ENCODE peak calls at places on chromosomes 6 and 20, in nine cellular contexts. H is Caco-2, Q is HCT116, U is A549, E is IMR-90, O is cardiac fibroblast, Y is foreskin keratinocyte, B is psoas muscle, I is glutamatergic neuron. D is an unnamed sample.

GRCh38 chr6:21527731-21528130 is 65.8 kb upstream of the SOX4 start:
- DNase-seq in Y (no peak), B (no peak), H (no peak), O (no peak), Q (no peak), E (no peak), I (no peak), U (no peak), D (no peak)

GRCh38 chr6:132272776-132273175 is 128.5 kb downstream of the MOXD1 start:
- DNase-seq in Q (no peak), I (no peak), U (no peak), O (no peak), B (no peak), E (no peak), H (no peak), Y (no peak), D (no peak)

GRCh38 chr6:152356659-152357058 is 280.5 kb downstream of the SYNE1 start:
- DNase-seq in H (no peak), Q (peak), U (no peak), I (no peak), Y (peak), O (peak), B (no peak), E (peak), D (no peak)

GRCh38 chr20:38620501-38620900 is 18.9 kb downstream of the ARHGAP40 start:
- DNase-seq in H (no peak), U (no peak), Q (no peak), B (no peak), I (no peak), E (no peak), Y (no peak), O (no peak), D (no peak)

GRCh38 chr6:48747040-48747439 is 636.0 kb upstream of the PTCHD4 start:
- DNase-seq in B (no peak), Y (peak), I (no peak), E (peak), Q (no peak), H (no peak), O (peak), U (no peak), D (no peak)

GRCh38 chr20:50215101-50215500 is 24.5 kb downstream of the CEBPB start:
- DNase-seq in E (peak), I (no peak), Y (no peak), O (peak), Q (no peak), H (no peak), B (no peak), U (no peak), D (no peak)

GRCh38 chr6:89952696-89953095 is 58.4 kb downstream of the GJA10 start:
- DNase-seq in O (peak), E (peak), H (no peak), U (no peak), Y (peak), I (no peak), B (no peak), Q (no peak), D (peak)

GRCh38 chr20:53827292-53827995 is 233.8 kb upstream of the ZNF217 start:
- DNase-seq in H (no peak), Y (no peak), Q (no peak), B (no peak), E (no peak), O (peak), U (no peak), I (no peak), D (no peak)

GRCh38 chr6:21342496-21342895 is 251.1 kb upstream of the SOX4 start:
- DNase-seq in B (no peak), U (no peak), Y (no peak), H (no peak), E (no peak), I (no peak), O (no peak), Q (no peak), D (no peak)

GRCh38 chr6:147322299-147323162 is 118.3 kb downstream of the STXBP5 start:
- DNase-seq in H (no peak), U (no peak), B (no peak), E (peak), Y (peak), I (no peak), Q (no peak), O (peak), D (peak)

GRCh38 chr6:31792741-31793140 is 2.8 kb downstream of the VARS1 start:
- DNase-seq in Y (peak), I (no peak), B (no peak), U (peak), H (no peak), Q (peak), E (peak), O (peak), D (no peak)

GRCh38 chr20:20593447-20594170 is 118.8 kb downstream of the RALGAPA2 start:
- DNase-seq in O (peak), U (peak), Y (peak), B (no peak), Q (peak), E (peak), H (peak), I (peak), D (no peak)
- TF ChIP-seq CTCF in O (peak), U (peak), Y (peak), B (no peak), Q (no peak), E (peak), H (peak), I (peak), D (peak)

DNA sequence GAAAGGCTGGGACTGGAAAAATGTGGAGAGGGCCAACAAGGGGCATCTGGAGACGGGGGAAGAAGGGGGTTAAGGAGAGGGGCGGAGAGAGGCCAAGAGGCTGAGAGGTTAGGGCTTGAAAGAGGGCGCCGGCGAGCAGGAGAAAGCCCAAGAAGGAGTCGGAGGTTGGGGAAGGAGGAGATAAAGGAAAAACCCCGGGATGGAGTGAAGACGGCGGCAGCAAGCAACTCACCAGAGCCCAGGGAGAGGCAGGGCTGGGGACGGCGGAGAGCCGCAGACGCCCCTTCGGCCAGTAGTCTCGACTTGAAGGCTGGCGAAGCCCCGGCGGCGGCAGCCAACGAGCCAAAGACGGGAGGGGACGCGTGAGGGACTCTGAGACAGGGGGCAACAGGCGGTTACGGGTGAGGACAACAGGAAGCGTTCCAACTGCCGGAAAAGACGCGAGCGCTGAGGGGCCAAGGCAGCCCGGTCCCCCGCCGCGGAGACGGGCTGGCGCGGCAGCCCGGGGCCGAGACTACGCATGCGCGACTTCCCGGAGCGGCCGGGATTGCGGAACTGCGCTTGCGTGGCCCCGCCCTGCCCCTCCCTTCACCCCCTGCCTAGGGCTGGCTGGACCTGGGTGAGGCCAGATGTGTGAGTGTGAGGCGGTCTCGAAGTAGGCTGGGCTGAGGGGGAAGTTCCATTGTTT is at the start of gene STK38:
- DNase-seq in Y (peak), H (peak), B (peak), Q (peak), I (peak), U (peak), O (peak), E (peak), D (peak)
- TF ChIP-seq CTCF in Y (peak), H (no peak), B (no peak), Q (no peak), I (no peak), U (peak), O (no peak), E (no peak), D (peak)

DNA sequence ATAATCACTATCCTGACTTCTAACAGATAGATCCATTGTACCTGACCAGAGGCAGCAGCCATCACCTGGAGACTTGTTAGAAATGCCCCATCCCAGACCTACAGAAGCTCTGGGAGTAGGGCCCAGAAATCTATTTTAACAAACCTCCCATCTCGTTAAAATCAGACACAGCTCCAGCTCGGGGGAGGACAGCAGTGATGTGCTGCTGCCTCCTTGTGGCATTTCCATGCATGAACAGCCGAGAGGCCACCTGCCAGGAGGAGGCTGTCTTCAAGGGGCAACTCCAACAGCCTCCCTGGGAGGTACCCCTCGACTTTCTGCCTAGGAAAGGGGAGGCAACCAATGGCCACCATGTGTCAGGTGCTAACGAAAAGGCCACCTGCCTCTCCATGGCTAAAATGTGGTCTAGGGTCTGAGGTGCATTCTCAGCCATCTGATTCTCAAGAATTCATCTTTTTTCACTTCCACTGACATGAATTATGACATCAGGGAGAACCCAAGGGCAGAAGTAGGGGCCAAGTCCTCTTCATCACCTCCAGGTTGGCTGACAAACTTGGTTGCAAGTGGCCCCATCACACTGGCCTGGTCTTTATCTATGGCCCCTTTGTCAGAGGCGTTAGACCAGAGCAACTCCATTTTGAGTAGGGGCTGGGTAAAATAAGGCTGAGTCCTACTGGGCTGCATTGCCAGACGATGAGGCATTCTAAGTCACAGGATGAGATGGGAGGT is 12.2 kb upstream of the KCNK15 start:
- DNase-seq in I (peak), U (peak), O (peak), H (peak), Q (peak), Y (no peak), E (peak), B (peak), D (no peak)
- TF ChIP-seq CTCF in I (peak), U (peak), O (peak), H (peak), Q (peak), Y (peak), E (peak), B (peak), D (peak)

DNA sequence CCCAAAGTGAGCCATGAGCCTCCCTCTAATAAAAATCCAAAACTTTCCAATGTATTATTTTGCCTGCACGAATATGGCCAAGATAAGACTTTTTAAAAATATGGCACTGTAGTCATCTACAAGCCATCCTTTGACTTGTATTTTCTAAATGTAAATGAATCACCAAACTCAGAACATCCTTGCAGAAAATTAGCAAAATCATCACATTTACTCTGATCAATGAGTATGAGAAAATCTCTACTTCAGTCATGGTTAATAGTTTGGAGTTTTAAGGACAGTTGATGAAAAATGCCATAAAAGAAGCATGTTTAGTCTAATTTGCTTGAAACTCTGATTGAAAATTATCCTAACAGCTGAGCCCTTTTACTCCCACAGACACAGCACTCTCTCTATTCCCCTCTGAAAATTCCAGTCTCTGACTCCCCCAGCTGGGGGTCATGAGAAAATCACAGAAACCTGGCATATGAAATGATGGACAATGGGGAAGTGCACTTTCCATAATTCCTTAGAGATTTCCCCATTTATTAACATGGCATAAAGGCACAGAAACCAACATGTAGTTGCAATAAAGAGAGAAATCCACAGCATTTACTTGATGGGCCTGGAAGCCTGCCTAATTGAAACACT is 214.1 kb downstream of the WDR27 start:
- DNase-seq in H (no peak), B (no peak), U (no peak), Y (no peak), Q (no peak), E (peak), O (peak), I (no peak), D (no peak)
- TF ChIP-seq CTCF in H (no peak), B (no peak), U (no peak), Y (peak), Q (no peak), E (peak), O (no peak), I (no peak), D (no peak)

DNA sequence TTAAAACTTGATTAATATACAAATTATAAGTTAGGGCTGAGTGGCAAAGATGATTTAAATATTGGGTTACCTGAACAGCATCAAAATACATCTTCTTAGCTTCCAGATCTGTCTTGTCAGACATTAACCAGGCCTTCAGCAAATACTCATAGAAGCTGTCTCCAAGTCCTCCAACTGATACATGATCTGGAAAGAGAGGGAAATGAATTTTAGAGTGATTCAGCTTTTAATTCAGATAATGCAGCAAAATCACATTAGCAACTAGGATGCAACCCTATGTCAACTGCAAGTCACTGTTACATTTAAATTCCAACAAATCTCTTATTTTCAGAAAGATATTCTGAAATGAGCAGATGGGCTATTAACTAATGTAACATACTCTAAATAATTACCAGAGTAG is 115.2 kb upstream of the FAM184A start:
- DNase-seq in E (no peak), H (no peak), U (no peak), O (no peak), Y (no peak), B (no peak), Q (no peak), I (no peak), D (no peak)
- TF ChIP-seq CTCF in E (no peak), H (no peak), U (no peak), O (no peak), Y (no peak), B (no peak), Q (no peak), I (no peak), D (no peak)

GRCh38 chr6:135424385-135424784 is 73.2 kb downstream of the AHI1 start:
- DNase-seq in Y (no peak), B (no peak), U (no peak), Q (no peak), I (no peak), E (no peak), O (no peak), H (no peak), D (no peak)

GRCh38 chr6:135419162-135419561 is 78.4 kb downstream of the AHI1 start:
- DNase-seq in B (no peak), Q (no peak), U (no peak), I (no peak), H (no peak), E (peak), Y (no peak), O (peak), D (no peak)

GRCh38 chr6:135426833-135427232 is 70.7 kb downstream of the AHI1 start:
- DNase-seq in B (no peak), U (no peak), H (no peak), Y (no peak), E (no peak), I (no peak), Q (no peak), O (no peak), D (no peak)

GRCh38 chr6:135428078-135428477 is 69.5 kb downstream of the AHI1 start:
- DNase-seq in Q (no peak), O (no peak), H (no peak), I (no peak), B (no peak), E (no peak), U (no peak), Y (no peak), D (no peak)

GRCh38 chr6:135423649-135424128 is 73.9 kb downstream of the AHI1 start:
- DNase-seq in U (peak), B (no peak), E (peak), I (no peak), O (peak), H (no peak), Q (peak), Y (peak), D (no peak)
- TF ChIP-seq CTCF in U (peak), B (peak), E (peak), I (peak), O (peak), H (peak), Q (peak), Y (peak), D (peak)

D was measured in CD14-positive monocyte.